ENCODE peak calls at places on chromosomes 16 and 17, in five cellular contexts. L is HCT116, D is K562, Z is GM12878, H is SK-N-SH. B is an unnamed sample. For H3K4me1, the result is how much of the 10 kb centered on the place peaks cover.

GRCh38 chr16:86259499-86259898 is 250.8 kb upstream of the FOXF1 start:
- DNase-seq in D (no peak), L (no peak), Z (no peak), H (no peak), B (no peak)

GRCh38 chr17:19317359-19318095 is 45.0 kb downstream of the B9D1 start:
- DNase-seq in D (peak), H (no peak), Z (no peak), L (peak), B (no peak)

GRCh38 chr17:60493847-60494321 is 32.2 kb downstream of the APPBP2 start:
- DNase-seq in D (no peak), H (no peak), L (no peak), Z (no peak), B (no peak)

GRCh38 chr17:29138184-29138955 is 41.8 kb downstream of the MYO18A start:
- DNase-seq in L (no peak), D (no peak), H (no peak), Z (no peak), B (no peak)

GRCh38 chr17:80261159-80261894 is 675 bp downstream of the RNF213 start:
- DNase-seq in L (no peak), Z (no peak), D (peak), H (peak), B (no peak)

GRCh38 chr17:62760059-62760887 is 47.8 kb downstream of the MARCHF10 start:
- DNase-seq in L (no peak), D (no peak), H (no peak), Z (no peak), B (no peak)

GRCh38 chr17:68248199-68248825 is 469 bp downstream of the AMZ2 start:
- DNase-seq in H (no peak), L (no peak), Z (no peak), D (no peak), B (no peak)

GRCh38 chr17:1604831-1605528 is 23.7 kb downstream of the SLC43A2 start:
- DNase-seq in L (no peak), H (no peak), D (no peak), Z (no peak), B (no peak)

GRCh38 chr17:4187076-4187475 is 44.1 kb downstream of the CYB5D2 start:
- DNase-seq in L (no peak), D (no peak), Z (no peak), H (no peak), B (no peak)

GRCh38 chr17:63841350-63842172 is 924 bp downstream of the SMARCD2 start:
- DNase-seq in H (peak), L (no peak), Z (no peak), D (peak), B (no peak)

GRCh38 chr17:83153681-83154310 is 74.4 kb downstream of the METRNL start:
- DNase-seq in H (peak), D (no peak), Z (no peak), L (no peak), B (no peak)

GRCh38 chr17:36870618-36871002 is 66.7 kb upstream of the LHX1 start:
- DNase-seq in D (no peak), Z (no peak), H (no peak), L (no peak), B (no peak)

GRCh38 chr17:12320286-12320685 is 299.6 kb downstream of the MAP2K4 start:
- DNase-seq in L (no peak), Z (no peak), H (no peak), D (no peak), B (no peak)

GRCh38 chr16:27080870-27081269 is 14.1 kb downstream of the C16orf82 start:
- DNase-seq in L (peak), H (peak), D (peak), Z (no peak), B (no peak)

GRCh38 chr16:46621902-46622676 is 910 bp upstream of the SHCBP1 start:
- DNase-seq in H (no peak), L (no peak), Z (no peak), D (no peak), B (no peak)

GRCh38 chr17:19306160-19307111 is 56.1 kb downstream of the B9D1 start:
- DNase-seq in D (no peak), Z (peak), H (no peak), L (no peak), B (no peak)

GRCh38 chr16:2836646-2837508 is 6.8 kb downstream of the ZG16B start:
- DNase-seq in L (no peak), Z (no peak), D (no peak), H (no peak), B (peak)

GRCh38 chr16:55204094-55204493 is 119.9 kb upstream of the IRX6 start:
- DNase-seq in Z (no peak), D (no peak), L (no peak), H (no peak), B (no peak)

GRCh38 chr17:6165806-6166205 is 95.6 kb downstream of the WSCD1 start:
- DNase-seq in H (no peak), D (no peak), Z (no peak), L (no peak), B (no peak)

GRCh38 chr17:6164996-6165395 is 94.8 kb downstream of the WSCD1 start:
- DNase-seq in L (no peak), Z (no peak), D (no peak), H (no peak), B (no peak)

GRCh38 chr17:6162216-6162615 is 92.0 kb downstream of the WSCD1 start:
- DNase-seq in H (no peak), D (no peak), Z (no peak), L (no peak), B (no peak)

GRCh38 chr17:6162892-6163291 is 92.7 kb downstream of the WSCD1 start:
- DNase-seq in D (no peak), Z (no peak), H (no peak), L (no peak), B (no peak)

DNA sequence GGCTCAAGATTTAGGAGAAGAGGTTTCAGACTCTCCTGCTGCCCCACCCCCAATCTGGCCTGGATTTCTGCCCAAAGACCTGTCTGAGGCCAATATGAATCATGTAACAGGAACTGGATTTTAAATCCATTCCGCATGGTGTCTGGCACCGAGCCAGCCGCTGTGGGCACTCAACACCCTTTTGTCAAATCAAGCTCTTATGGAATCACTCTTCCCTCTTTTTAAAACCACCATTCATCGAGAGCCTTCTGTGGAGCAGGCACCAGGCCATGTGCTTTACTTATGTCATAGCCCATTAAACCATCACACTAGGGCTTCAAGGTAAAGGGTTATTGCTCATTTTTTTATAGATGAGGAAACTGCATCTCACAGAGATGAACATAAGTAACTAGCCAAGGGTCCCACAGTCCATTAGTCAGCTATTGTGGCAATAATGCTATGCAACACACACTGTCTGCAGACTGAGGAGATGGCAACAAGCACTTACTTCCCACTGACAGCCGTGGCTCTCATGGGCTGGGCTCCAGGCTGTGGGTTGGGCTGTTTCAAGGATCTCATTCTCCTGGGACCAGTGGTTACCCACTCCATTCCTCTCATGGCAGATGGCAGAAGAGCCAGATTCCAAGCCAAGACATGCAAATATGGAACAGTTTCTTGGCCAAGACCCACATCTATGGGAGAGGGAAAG is 93.6 kb downstream of the WSCD1 start:
- DNase-seq in Z (no peak), D (no peak), H (no peak), L (no peak), B (no peak)
- TF ChIP-seq SIN3A in Z (no peak), D (no peak), H (no peak), L (no peak), B (no peak)

GRCh38 chr17:71334041-71334781 is 786.6 kb upstream of the SOX9 start:
- DNase-seq in H (no peak), L (no peak), D (no peak), Z (no peak), B (no peak)
- TF ChIP-seq REST in H (no peak), L (no peak), D (no peak), Z (no peak), B (no peak)

DNA sequence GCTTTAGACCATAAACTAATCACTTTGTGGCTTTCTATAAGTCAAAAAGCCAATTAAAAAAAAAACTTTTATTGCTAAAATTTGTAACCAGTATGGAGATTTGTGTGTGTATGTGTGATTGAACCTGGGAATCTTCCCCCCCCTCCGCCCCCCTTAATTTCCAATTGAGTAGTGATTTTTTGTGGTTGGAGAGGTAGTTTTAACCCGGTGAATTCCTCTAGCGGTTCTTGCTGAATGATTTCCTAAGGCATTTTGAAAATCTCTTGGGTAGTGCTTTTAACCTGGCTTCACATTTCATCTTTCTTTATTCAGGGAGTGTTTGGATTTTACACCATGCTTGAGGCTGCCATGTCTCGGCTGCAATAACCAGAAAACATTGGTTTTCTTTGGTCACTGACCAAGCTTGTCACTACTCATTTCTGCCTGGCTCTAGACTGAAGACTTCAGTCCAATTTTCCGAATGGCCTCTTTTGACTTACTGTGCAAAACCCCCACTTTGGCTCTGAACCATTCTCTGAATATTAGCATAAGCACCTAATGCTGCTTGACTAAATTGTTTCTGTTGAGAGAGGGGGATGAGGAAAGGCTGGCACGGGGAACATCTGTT is 35.6 kb downstream of the PRKCA start:
- DNase-seq in L (no peak), H (no peak), D (no peak), Z (no peak), B (no peak)
- H3K4me1 ChIP-seq in L (under half), H (under half), D (under half), Z (under half), B (under half)

GRCh38 chr16:29321585-29321984 is 84.9 kb downstream of the NPIPB11 start:
- DNase-seq in D (no peak), L (no peak), H (no peak), Z (no peak), B (no peak)
- TF ChIP-seq SIN3A in D (no peak), L (no peak), H (no peak), Z (no peak), B (no peak)

DNA sequence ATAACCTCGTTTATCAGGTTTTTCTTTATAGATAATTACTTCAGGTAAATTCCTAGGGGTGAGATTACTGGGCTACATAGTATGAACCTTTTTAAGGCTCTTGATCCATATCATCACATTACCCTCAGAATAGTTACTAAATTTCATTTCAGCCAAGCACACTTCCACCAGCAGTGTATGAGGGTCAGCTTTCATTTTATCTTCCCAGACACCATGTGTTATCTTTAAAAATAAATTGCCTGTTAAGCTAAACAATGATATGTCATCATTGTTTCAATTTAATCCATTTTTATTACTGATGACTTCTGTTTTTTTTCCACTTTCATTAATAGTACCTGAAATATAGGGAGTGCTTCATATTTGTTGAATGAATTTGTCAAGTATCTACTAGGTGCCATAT is 33.4 kb downstream of the PRKCA start:
- DNase-seq in D (no peak), Z (no peak), L (no peak), H (no peak), B (no peak)
- TF ChIP-seq REST in D (no peak), Z (no peak), L (no peak), H (no peak), B (no peak)

GRCh38 chr16:88899901-88900648 is 33.6 kb upstream of the PABPN1L start:
- DNase-seq in D (no peak), L (no peak), Z (no peak), H (no peak), B (no peak)
- H3K4me1 ChIP-seq in D (under half), L (under half), Z (under half), H (under half), B (under half)

DNA sequence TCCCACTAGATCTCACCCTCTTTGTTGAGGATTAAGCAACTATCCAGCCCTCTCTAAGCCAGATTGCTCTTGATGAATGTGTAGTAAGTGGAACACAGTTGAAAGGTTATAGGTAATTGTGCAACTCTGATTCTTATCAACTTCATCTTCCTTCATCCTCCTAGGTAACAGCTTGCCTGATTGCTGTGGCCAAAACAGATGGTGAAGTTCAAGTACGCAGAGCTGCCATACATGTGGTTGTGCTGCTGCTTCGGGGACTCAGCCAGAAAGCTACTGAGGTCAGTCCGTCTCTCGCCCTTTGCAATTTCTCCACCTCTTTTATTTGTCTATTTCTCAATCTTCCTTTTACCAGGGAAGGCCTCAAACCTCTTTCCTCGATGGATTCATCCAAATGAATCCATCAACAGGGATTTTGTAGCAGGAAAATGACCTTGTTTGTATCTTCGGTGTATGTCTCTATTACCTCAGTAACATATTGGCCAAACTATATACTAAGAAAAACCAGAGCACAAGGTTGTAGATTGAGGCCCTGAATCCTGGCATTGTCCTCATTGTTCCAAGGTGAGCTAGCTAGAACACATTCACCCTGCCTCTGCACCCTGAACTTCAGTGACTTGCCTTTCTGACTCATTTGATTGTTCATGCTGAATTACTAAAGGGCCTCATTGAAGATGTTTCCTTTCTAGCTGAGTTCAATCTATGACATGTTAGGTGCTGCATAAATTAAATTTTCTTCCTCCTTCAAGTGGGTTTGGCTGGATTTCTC is 65.1 kb upstream of the HAS3 start:
- DNase-seq in L (peak), D (no peak), H (no peak), Z (no peak), B (no peak)
- TF ChIP-seq SIN3A in L (no peak), D (no peak), H (no peak), Z (no peak), B (no peak)

GRCh38 chr17:31074772-31075538 is 19.8 kb upstream of the NF1 start:
- DNase-seq in D (no peak), Z (no peak), H (no peak), L (no peak), B (no peak)
- TF ChIP-seq REST in D (no peak), Z (no peak), H (no peak), L (no peak), B (no peak)

GRCh38 chr16:88631920-88632586 is 6.3 kb upstream of the IL17C start:
- DNase-seq in H (no peak), Z (no peak), D (no peak), L (no peak), B (no peak)

GRCh38 chr16:88633684-88634140 is 4.7 kb upstream of the IL17C start:
- DNase-seq in H (peak), D (peak), Z (peak), L (no peak), B (no peak)

GRCh38 chr16:88630941-88631340 is 7.4 kb upstream of the IL17C start:
- DNase-seq in D (no peak), Z (no peak), L (no peak), H (no peak), B (no peak)

GRCh38 chr16:88631384-88631783 is 7.0 kb upstream of the IL17C start:
- DNase-seq in D (no peak), L (no peak), Z (no peak), H (no peak), B (no peak)

DNA sequence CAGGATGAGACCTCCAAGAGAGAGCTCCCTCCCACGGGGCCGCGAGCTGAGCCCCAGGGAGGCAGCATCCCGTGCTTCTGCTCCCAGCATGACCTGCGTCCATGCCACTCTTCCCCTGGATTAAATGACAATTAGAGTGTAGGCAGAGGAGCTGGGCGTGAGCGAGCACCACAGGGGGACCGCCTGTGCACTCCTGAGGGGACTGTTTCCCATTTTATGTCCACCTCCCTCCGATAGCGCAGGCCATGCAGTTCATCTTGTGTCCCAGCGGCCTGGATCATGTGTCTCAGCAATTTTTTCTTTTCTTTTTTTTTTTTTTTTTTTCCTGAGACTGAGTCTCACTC is 5.8 kb upstream of the IL17C start:
- DNase-seq in L (no peak), H (no peak), Z (no peak), D (no peak), B (no peak)
- H3K4me1 ChIP-seq in L (under half), H (under half), Z (under half), D (under half), B (under half)

GRCh38 chr17:41724476-41725030 is 9.9 kb downstream of the HAP1 start:
- DNase-seq in L (no peak), H (no peak), Z (no peak), D (no peak), B (no peak)
- TF ChIP-seq SIN3A in L (no peak), H (no peak), Z (no peak), D (no peak), B (no peak)

B was measured in Panc1.